ENCODE peak calls at places on chromosomes 6 and 20, in four cellular contexts. One of them, this sample, is unnamed.

GRCh38 chr6:126540161-126540560 is 200.2 kb downstream of the CENPW start:
- DNase-seq in tibial artery: no peak
- DNase-seq in ovary: no peak
- DNase-seq in right lobe of liver: no peak
- DNase-seq in this sample: no peak

GRCh38 chr6:151044465-151045441 is 179.3 kb downstream of the MTHFD1L start:
- DNase-seq in ovary: peak
- DNase-seq in right lobe of liver: peak
- DNase-seq in tibial artery: peak
- DNase-seq in this sample: peak

GRCh38 chr6:55925292-55925691 is 49.9 kb upstream of the BMP5 start:
- DNase-seq in tibial artery: no peak
- DNase-seq in ovary: no peak
- DNase-seq in right lobe of liver: no peak
- DNase-seq in this sample: no peak

GRCh38 chr6:3162565-3163247 is 5.4 kb upstream of the TUBB2A start:
- DNase-seq in ovary: peak
- DNase-seq in tibial artery: peak
- DNase-seq in right lobe of liver: peak
- DNase-seq in this sample: peak

GRCh38 chr6:133889557-133890301 is 816 bp downstream of the TCF21 start:
- DNase-seq in right lobe of liver: no peak
- DNase-seq in ovary: peak
- DNase-seq in tibial artery: no peak
- DNase-seq in this sample: peak

GRCh38 chr6:117613920-117614535 is 11.7 kb upstream of the GOPC start:
- DNase-seq in ovary: no peak
- DNase-seq in tibial artery: no peak
- DNase-seq in right lobe of liver: no peak
- DNase-seq in this sample: no peak

GRCh38 chr20:61271273-61272221 is 19.5 kb downstream of the CDH4 start:
- DNase-seq in right lobe of liver: no peak
- DNase-seq in ovary: no peak
- DNase-seq in tibial artery: no peak
- DNase-seq in this sample: no peak

GRCh38 chr20:14055127-14055742 is 59.9 kb downstream of the MACROD2 start:
- DNase-seq in right lobe of liver: no peak
- DNase-seq in ovary: peak
- DNase-seq in tibial artery: no peak
- DNase-seq in this sample: no peak

GRCh38 chr20:35953411-35954199 is 697 bp downstream of the SCAND1 start:
- DNase-seq in ovary: no peak
- DNase-seq in right lobe of liver: peak
- DNase-seq in tibial artery: no peak
- DNase-seq in this sample: peak

GRCh38 chr20:3328501-3328900 is 79.0 kb downstream of the DNAAF9 start:
- DNase-seq in ovary: no peak
- DNase-seq in tibial artery: no peak
- DNase-seq in right lobe of liver: no peak
- DNase-seq in this sample: no peak

GRCh38 chr6:52610745-52611355 is 34.0 kb upstream of the TRAM2 start:
- DNase-seq in tibial artery: no peak
- DNase-seq in right lobe of liver: no peak
- DNase-seq in ovary: no peak
- DNase-seq in this sample: no peak

GRCh38 chr6:14211596-14211961 is 94.0 kb downstream of the CD83 start:
- DNase-seq in right lobe of liver: peak
- DNase-seq in ovary: peak
- DNase-seq in tibial artery: peak
- DNase-seq in this sample: peak

GRCh38 chr6:30465582-30466306 is 23.6 kb upstream of the HLA-E start:
- DNase-seq in right lobe of liver: no peak
- DNase-seq in tibial artery: no peak
- DNase-seq in ovary: no peak
- DNase-seq in this sample: no peak

GRCh38 chr6:110410534-110410933 is 4.8 kb downstream of the DDO start:
- DNase-seq in ovary: no peak
- DNase-seq in right lobe of liver: no peak
- DNase-seq in tibial artery: no peak
- DNase-seq in this sample: no peak

GRCh38 chr20:48597521-48598302 is 230.1 kb downstream of the PREX1 start:
- DNase-seq in ovary: no peak
- DNase-seq in tibial artery: peak
- DNase-seq in right lobe of liver: peak
- DNase-seq in this sample: no peak

GRCh38 chr6:166058064-166058739 is 109.4 kb downstream of the TBXT start:
- DNase-seq in right lobe of liver: no peak
- DNase-seq in tibial artery: no peak
- DNase-seq in ovary: peak
- DNase-seq in this sample: no peak

GRCh38 chr6:168165373-168165772 is 86.4 kb upstream of the FRMD1 start:
- DNase-seq in right lobe of liver: no peak
- DNase-seq in tibial artery: no peak
- DNase-seq in ovary: no peak
- DNase-seq in this sample: peak

GRCh38 chr20:57323034-57323433 is 6.6 kb upstream of the SPO11 start:
- DNase-seq in right lobe of liver: no peak
- DNase-seq in tibial artery: no peak
- DNase-seq in ovary: peak
- DNase-seq in this sample: no peak

GRCh38 chr20:58749098-58749766 is 56.6 kb downstream of the NPEPL1 start:
- DNase-seq in right lobe of liver: no peak
- DNase-seq in ovary: no peak
- DNase-seq in tibial artery: no peak
- DNase-seq in this sample: no peak

GRCh38 chr6:95186710-95187109 is 390.6 kb upstream of the MANEA start:
- DNase-seq in right lobe of liver: no peak
- DNase-seq in ovary: no peak
- DNase-seq in tibial artery: no peak
- DNase-seq in this sample: no peak

GRCh38 chr6:43077981-43078411 is 1.9 kb downstream of the PTK7 start:
- DNase-seq in right lobe of liver: no peak
- DNase-seq in ovary: no peak
- DNase-seq in tibial artery: no peak
- DNase-seq in this sample: no peak

GRCh38 chr6:47196113-47196512 is 113.6 kb downstream of the TNFRSF21 start:
- DNase-seq in ovary: no peak
- DNase-seq in right lobe of liver: no peak
- DNase-seq in tibial artery: no peak
- DNase-seq in this sample: no peak

GRCh38 chr6:52642381-52642780 is 28.5 kb upstream of the TMEM14A start:
- DNase-seq in tibial artery: no peak
- DNase-seq in right lobe of liver: no peak
- DNase-seq in ovary: no peak
- DNase-seq in this sample: no peak

GRCh38 chr6:131629656-131630055 is 1.6 kb upstream of the MED23 start:
- DNase-seq in ovary: no peak
- DNase-seq in right lobe of liver: no peak
- DNase-seq in tibial artery: peak
- DNase-seq in this sample: no peak

GRCh38 chr6:47034919-47035318 is 7.2 kb downstream of the ADGRF1 start:
- DNase-seq in right lobe of liver: no peak
- DNase-seq in ovary: no peak
- DNase-seq in tibial artery: no peak
- DNase-seq in this sample: peak

GRCh38 chr20:53162251-53162835 is 190.2 kb downstream of the TSHZ2 start:
- DNase-seq in ovary: peak
- DNase-seq in tibial artery: no peak
- DNase-seq in right lobe of liver: no peak
- DNase-seq in this sample: no peak

GRCh38 chr20:3431109-3431508 is 23.6 kb upstream of the DNAAF9 start:
- DNase-seq in ovary: no peak
- DNase-seq in tibial artery: no peak
- DNase-seq in right lobe of liver: no peak
- DNase-seq in this sample: no peak

GRCh38 chr6:106257195-106257594 is 68.4 kb downstream of the ATG5 start:
- DNase-seq in tibial artery: no peak
- DNase-seq in right lobe of liver: no peak
- DNase-seq in ovary: no peak
- DNase-seq in this sample: no peak

GRCh38 chr20:62938105-62938888 is at the start of gene GID8:
- DNase-seq in ovary: peak
- DNase-seq in right lobe of liver: peak
- DNase-seq in tibial artery: peak
- DNase-seq in this sample: peak

GRCh38 chr20:1122388-1123315 is 4.2 kb downstream of the PSMF1 start:
- DNase-seq in tibial artery: no peak
- DNase-seq in right lobe of liver: peak
- DNase-seq in ovary: no peak
- DNase-seq in this sample: peak

GRCh38 chr20:20806121-20806820 is 93.8 kb upstream of the RALGAPA2 start:
- DNase-seq in right lobe of liver: no peak
- DNase-seq in ovary: no peak
- DNase-seq in tibial artery: no peak
- DNase-seq in this sample: no peak

GRCh38 chr20:50744143-50744792 is 12.9 kb downstream of the PARD6B start:
- DNase-seq in right lobe of liver: peak
- DNase-seq in ovary: peak
- DNase-seq in tibial artery: peak
- DNase-seq in this sample: peak

GRCh38 chr6:26141378-26141901 is 54.2 kb downstream of the HFE start:
- DNase-seq in tibial artery: no peak
- DNase-seq in ovary: no peak
- DNase-seq in right lobe of liver: no peak
- DNase-seq in this sample: no peak

GRCh38 chr20:32611286-32611685 is 26.2 kb upstream of the NOL4L start:
- DNase-seq in right lobe of liver: no peak
- DNase-seq in ovary: no peak
- DNase-seq in tibial artery: no peak
- DNase-seq in this sample: no peak

GRCh38 chr6:13710552-13711383 is 867 bp downstream of the RANBP9 start:
- DNase-seq in tibial artery: peak
- DNase-seq in ovary: peak
- DNase-seq in right lobe of liver: peak
- DNase-seq in this sample: peak

GRCh38 chr20:20207872-20208271 is 155.5 kb downstream of the CFAP61 start:
- DNase-seq in right lobe of liver: no peak
- DNase-seq in tibial artery: no peak
- DNase-seq in ovary: no peak
- DNase-seq in this sample: no peak

GRCh38 chr20:61531553-61532345 is 279.7 kb downstream of the CDH4 start:
- DNase-seq in ovary: no peak
- DNase-seq in right lobe of liver: no peak
- DNase-seq in tibial artery: no peak
- DNase-seq in this sample: no peak

GRCh38 chr6:155117266-155117665 is 122.2 kb downstream of the TIAM2 start:
- DNase-seq in tibial artery: no peak
- DNase-seq in right lobe of liver: no peak
- DNase-seq in ovary: no peak
- DNase-seq in this sample: no peak

DNA sequence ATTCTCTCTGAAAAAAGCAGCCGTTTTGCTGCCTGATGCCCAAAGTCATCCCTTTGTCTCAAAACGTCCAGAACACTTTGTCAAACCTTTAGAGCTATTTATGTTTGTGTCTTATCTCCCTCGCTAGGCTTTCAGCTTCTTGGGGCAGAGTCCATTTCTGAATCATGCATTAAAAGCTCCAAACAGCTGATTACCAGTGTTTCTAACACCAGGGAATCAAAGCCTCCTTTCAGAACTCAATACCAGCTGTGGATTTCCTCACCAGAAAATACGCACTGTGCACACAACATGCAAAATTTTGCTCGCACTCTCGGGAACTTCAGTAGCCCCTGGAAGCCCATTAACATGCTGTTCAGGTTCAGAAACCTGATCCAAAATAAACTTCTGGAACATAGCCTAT is 333.3 kb downstream of the HACE1 start:
- DNase-seq in ovary: no peak
- DNase-seq in right lobe of liver: no peak
- DNase-seq in tibial artery: no peak
- DNase-seq in this sample: no peak
- H3K4me3 ChIP-seq in ovary: no peak
- H3K4me3 ChIP-seq in right lobe of liver: no peak
- H3K4me3 ChIP-seq in tibial artery: peak
- H3K4me3 ChIP-seq in this sample: no peak

GRCh38 chr6:118788702-118789101 is 105.2 kb upstream of the ASF1A start:
- DNase-seq in right lobe of liver: no peak
- DNase-seq in tibial artery: no peak
- DNase-seq in ovary: no peak
- DNase-seq in this sample: no peak
- TF ChIP-seq CTCF in right lobe of liver: no peak
- TF ChIP-seq CTCF in tibial artery: no peak
- TF ChIP-seq CTCF in ovary: no peak
- TF ChIP-seq CTCF in this sample: no peak

GRCh38 chr6:108260126-108260808 is 573 bp downstream of the SNX3 start:
- DNase-seq in tibial artery: no peak
- DNase-seq in ovary: peak
- DNase-seq in right lobe of liver: no peak
- DNase-seq in this sample: no peak
- H3K27ac ChIP-seq in tibial artery: peak
- H3K27ac ChIP-seq in ovary: peak
- H3K27ac ChIP-seq in right lobe of liver: peak
- H3K27ac ChIP-seq in this sample: peak

DNA sequence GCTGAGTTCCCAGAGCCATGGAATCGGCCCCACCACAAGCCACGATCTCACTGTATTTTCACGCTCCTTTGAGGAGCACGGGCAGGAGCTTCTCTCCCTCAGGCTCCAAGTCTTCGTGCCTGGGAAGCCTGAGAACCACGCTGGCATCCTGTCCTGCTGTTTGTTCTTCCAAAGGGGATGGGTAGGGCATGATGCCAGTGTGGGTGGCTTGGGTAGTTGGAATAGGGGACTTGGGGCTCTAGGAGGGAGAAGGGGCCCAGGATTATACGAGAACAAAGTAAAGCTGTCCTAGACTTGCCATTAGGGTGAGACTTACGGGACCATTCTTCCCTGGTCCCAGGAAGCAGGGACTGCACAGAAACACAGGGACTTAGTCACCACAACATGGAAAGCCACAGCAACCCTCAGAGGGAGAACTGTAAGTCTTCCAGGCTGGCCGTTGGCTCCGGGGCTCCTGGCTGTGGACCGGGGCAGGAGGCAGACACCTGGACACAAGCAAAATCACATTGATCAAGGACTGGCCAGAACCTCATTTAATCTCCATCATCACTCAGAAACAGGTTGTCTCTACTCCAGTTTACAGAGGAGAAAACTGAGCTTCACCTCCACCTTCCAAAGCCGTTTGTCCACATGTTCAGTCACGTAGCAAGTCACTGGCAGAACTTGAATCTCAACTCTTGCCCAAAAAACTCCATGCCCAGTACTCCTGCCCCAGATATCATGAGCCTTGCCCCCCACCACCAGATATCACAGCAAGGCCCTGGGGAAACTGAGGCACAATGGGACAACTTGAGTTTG is 1.3 kb downstream of the CCN5 start:
- DNase-seq in tibial artery: no peak
- DNase-seq in ovary: no peak
- DNase-seq in right lobe of liver: no peak
- DNase-seq in this sample: peak
- H3K4me3 ChIP-seq in tibial artery: peak
- H3K4me3 ChIP-seq in ovary: no peak
- H3K4me3 ChIP-seq in right lobe of liver: no peak
- H3K4me3 ChIP-seq in this sample: peak